ENCODE peak calls at places on chromosome 22, in five cellular contexts. M is stomach, W is GM06990, P is thoracic aorta, E is fibroblast of lung. C is an unnamed sample.

GRCh38 chr22:20552913-20553401 is 45.5 kb downstream of the MED15 start:
- DNase-seq in M (no peak), W (no peak), P (no peak), E (no peak), C (no peak)

GRCh38 chr22:49936018-49936972 is 17.9 kb downstream of the CRELD2 start:
- DNase-seq in M (peak; percentile 95), W (peak; percentile 96), P (peak; percentile 80), E (peak; percentile 77), C (no peak)

GRCh38 chr22:46125816-46126770 is 24.2 kb upstream of the PPARA start:
- DNase-seq in M (peak; percentile 44), W (no peak), P (no peak), E (no peak), C (no peak)

GRCh38 chr22:45688606-45689080 is 17.0 kb downstream of the ATXN10 start:
- DNase-seq in M (no peak), W (no peak), P (no peak), E (peak; percentile 95), C (no peak)

GRCh38 chr22:31449521-31449920 is 40.1 kb downstream of the EIF4ENIF1 start:
- DNase-seq in M (no peak), W (no peak), P (no peak), E (no peak), C (no peak)

GRCh38 chr22:47172771-47173534 is 410.5 kb downstream of the TBC1D22A start:
- DNase-seq in M (no peak), W (no peak), P (no peak), E (no peak), C (no peak)

GRCh38 chr22:17914474-17914873 is 109.9 kb downstream of the MICAL3 start:
- DNase-seq in M (no peak), W (no peak), P (no peak), E (no peak), C (no peak)

GRCh38 chr22:48884292-48884691 is 943.4 kb downstream of the BRD1 start:
- DNase-seq in M (no peak), W (no peak), P (no peak), E (no peak), C (no peak)

GRCh38 chr22:22408731-22409696 is 99.5 kb downstream of the ZNF280B start:
- DNase-seq in M (no peak), W (peak; percentile 19), P (no peak), E (peak; percentile 5), C (no peak)

GRCh38 chr22:32717337-32718240 is 83.9 kb upstream of the TIMP3 start:
- DNase-seq in M (no peak), W (no peak), P (no peak), E (peak; percentile 58), C (no peak)

GRCh38 chr22:36297568-36297967 is 44.6 kb downstream of the APOL1 start:
- DNase-seq in M (no peak), W (no peak), P (no peak), E (no peak), C (no peak)

GRCh38 chr22:44368611-44369010 is 55.9 kb upstream of the SHISAL1 start:
- DNase-seq in M (no peak), W (no peak), P (no peak), E (no peak), C (no peak)

GRCh38 chr22:37069319-37069718 is 17.8 kb downstream of the KCTD17 start:
- DNase-seq in M (no peak), W (no peak), P (no peak), E (no peak), C (no peak)

GRCh38 chr22:37843746-37844089 is 416 bp downstream of the ANKRD54 start:
- DNase-seq in M (no peak), W (no peak), P (no peak), E (no peak), C (no peak)

GRCh38 chr22:19139001-19139356 is 5.5 kb downstream of the ESS2 start:
- DNase-seq in M (no peak), W (no peak), P (no peak), E (no peak), C (no peak)

GRCh38 chr22:33112606-33113005 is 54.4 kb upstream of the SYN3 start:
- DNase-seq in M (no peak), W (peak; percentile 45), P (no peak), E (no peak), C (no peak)

GRCh38 chr22:46250035-46250782 is at the start of gene CDPF1:
- DNase-seq in M (peak; percentile 94), W (peak; percentile 95), P (peak; percentile 30), E (peak; percentile 83), C (peak; percentile 55)

GRCh38 chr22:18984564-18984963 is 48.5 kb upstream of the PRODH start:
- DNase-seq in M (no peak), W (no peak), P (no peak), E (no peak), C (no peak)

GRCh38 chr22:50059185-50059880 is 1.2 kb upstream of the TTLL8 start:
- DNase-seq in M (no peak), W (no peak), P (no peak), E (no peak), C (no peak)

GRCh38 chr22:44129614-44129976 is 51.1 kb upstream of the PARVG start:
- DNase-seq in M (no peak), W (no peak), P (no peak), E (peak; percentile 75), C (no peak)

GRCh38 chr22:43798492-43798891 is 13.6 kb downstream of the EFCAB6 start:
- DNase-seq in M (no peak), W (peak; percentile 50), P (no peak), E (peak; percentile 50), C (peak; percentile 53)

GRCh38 chr22:31583861-31584485 is 78.0 kb downstream of the PISD start:
- DNase-seq in M (no peak), W (no peak), P (no peak), E (peak; percentile 57), C (no peak)

GRCh38 chr22:33919591-33920501 is at the start of gene LARGE1:
- DNase-seq in M (peak; percentile 63), W (peak; percentile 70), P (no peak), E (peak; percentile 39), C (no peak)

GRCh38 chr22:21754523-21755128 is 19.0 kb upstream of the YPEL1 start:
- DNase-seq in M (peak; percentile 66), W (no peak), P (no peak), E (peak; percentile 12), C (no peak)

GRCh38 chr22:46103664-46104063 is 46.7 kb upstream of the PPARA start:
- DNase-seq in M (no peak), W (no peak), P (no peak), E (no peak), C (no peak)

GRCh38 chr22:46043339-46043738 is 66.4 kb upstream of the WNT7B start:
- DNase-seq in M (peak; percentile 24), W (no peak), P (no peak), E (no peak), C (no peak)

GRCh38 chr22:32355760-32356159 is 1.9 kb upstream of the RFPL3 start:
- DNase-seq in M (no peak), W (no peak), P (no peak), E (no peak), C (no peak)

GRCh38 chr22:33013051-33013450 is 45.1 kb downstream of the SYN3 start:
- DNase-seq in M (no peak), W (no peak), P (no peak), E (no peak), C (no peak)

GRCh38 chr22:33018232-33018864 is 39.8 kb downstream of the SYN3 start:
- DNase-seq in M (peak; percentile 71), W (peak; percentile 11), P (no peak), E (peak; percentile 21), C (no peak)

GRCh38 chr22:47366026-47366767 is 603.7 kb downstream of the TBC1D22A start:
- DNase-seq in M (peak; percentile 20), W (no peak), P (no peak), E (no peak), C (no peak)

GRCh38 chr22:29883045-29883830 is at the start of gene MTMR3:
- DNase-seq in M (peak; percentile 97), W (peak; percentile 90), P (peak; percentile 71), E (peak; percentile 84), C (peak; percentile 42)

GRCh38 chr22:29879738-29880137 is 3.2 kb upstream of the MTMR3 start:
- DNase-seq in M (no peak), W (no peak), P (no peak), E (no peak), C (no peak)

GRCh38 chr22:29885610-29886009 is 2.6 kb downstream of the MTMR3 start:
- DNase-seq in M (no peak), W (no peak), P (no peak), E (no peak), C (no peak)

GRCh38 chr22:29883831-29884139 is 811 bp downstream of the MTMR3 start:
- DNase-seq in M (no peak), W (peak; percentile 51), P (no peak), E (no peak), C (no peak)

GRCh38 chr22:29882716-29883044 is 294 bp upstream of the MTMR3 start:
- DNase-seq in M (no peak), W (no peak), P (no peak), E (no peak), C (no peak)
- H3K4me3 ChIP-seq in M (peak overlapping the region; percentile 96), W (no peak overlapping the region), P (peak overlapping the region; percentile 89), E (no peak overlapping the region), C (no peak overlapping the region)

GRCh38 chr22:28599693-28600092 is 79.9 kb downstream of the TTC28 start:
- DNase-seq in M (no peak), W (no peak), P (no peak), E (no peak), C (no peak)

GRCh38 chr22:28604961-28605360 is 74.7 kb downstream of the TTC28 start:
- DNase-seq in M (no peak), W (no peak), P (no peak), E (peak; percentile 11), C (no peak)

GRCh38 chr22:28601915-28602314 is 77.7 kb downstream of the TTC28 start:
- DNase-seq in M (no peak), W (no peak), P (no peak), E (no peak), C (no peak)

GRCh38 chr22:28597665-28598064 is 82.0 kb downstream of the TTC28 start:
- DNase-seq in M (no peak), W (no peak), P (no peak), E (no peak), C (no peak)

DNA sequence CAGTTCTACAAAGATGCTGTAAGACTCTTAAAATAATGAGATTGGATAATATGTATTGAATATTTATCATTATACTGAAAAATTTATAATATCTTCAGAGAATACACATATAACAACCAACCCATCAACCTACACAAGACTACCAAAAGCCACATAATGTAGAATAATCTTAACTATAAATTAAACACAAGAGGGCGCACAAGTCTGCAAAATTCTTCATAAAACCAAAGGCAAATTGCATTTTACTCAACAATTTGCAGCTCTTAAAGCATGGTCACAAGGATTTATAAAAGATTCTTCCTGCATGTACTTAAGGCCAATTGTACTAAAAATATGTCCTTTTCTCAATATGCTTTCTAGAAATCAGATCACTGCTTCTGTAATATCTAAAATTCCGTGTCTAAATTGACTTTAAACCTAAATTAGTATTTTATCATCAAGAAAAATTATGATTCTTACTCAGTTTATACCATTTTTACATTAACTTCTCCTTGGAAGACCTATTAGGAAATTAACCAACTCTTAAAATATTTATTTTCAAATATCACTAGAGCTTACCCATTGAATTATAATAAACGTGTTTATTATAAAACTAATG is 79.0 kb downstream of the TTC28 start:
- DNase-seq in M (no peak), W (peak; percentile 9), P (no peak), E (peak; percentile 43), C (peak; percentile 25)
- TF ChIP-seq CTCF in M (no peak), W (peak; percentile 30), P (peak; percentile 41), E (no peak), C (peak; percentile 16)

GRCh38 chr22:39216143-39216490 is 28.7 kb downstream of the PDGFB start:
- DNase-seq in M (no peak), W (no peak), P (no peak), E (no peak), C (no peak)
- H3K4me3 ChIP-seq in M (no peak overlapping the region), W (no peak overlapping the region), P (no peak overlapping the region), E (no peak overlapping the region), C (no peak overlapping the region)

GRCh38 chr22:26995222-26995621 is 337.8 kb downstream of the MIAT start:
- DNase-seq in M (no peak), W (no peak), P (no peak), E (peak; percentile 34), C (no peak)
- TF ChIP-seq CTCF in M (no peak), W (no peak), P (no peak), E (no peak), C (no peak)